ENCODE peak calls at places on chromosomes 16 and 17, in four cellular contexts. M is neural crest cell, D is Calu3, L is foreskin fibroblast. Z is an unnamed sample.
A peak's percentile ranks its signal among the peaks of the same experiment; 100 is the strongest.

GRCh38 chr16:1543085-1543896 is 9.8 kb downstream of the TMEM204 start:
- DNase-seq in D (peak; percentile 45), L (peak; percentile 58), M (no peak), Z (no peak)

GRCh38 chr17:27430882-27431491 is 25.3 kb upstream of the KSR1 start:
- DNase-seq in M (peak; percentile 50), L (peak; percentile 73), D (peak; percentile 69), Z (no peak)

GRCh38 chr16:73154063-73154870 is 106.3 kb upstream of the ZFHX3 start:
- DNase-seq in L (no peak), D (no peak), M (no peak), Z (no peak)

GRCh38 chr17:75588546-75589016 is 981 bp downstream of the MYO15B start:
- DNase-seq in L (peak; percentile 16), D (no peak), M (peak; percentile 30), Z (no peak)

GRCh38 chr17:4800462-4801185 is 1.5 kb downstream of the C17orf114 start:
- DNase-seq in L (no peak), D (no peak), M (no peak), Z (no peak)

GRCh38 chr16:46932802-46933201 is 40.7 kb downstream of the DNAJA2 start:
- DNase-seq in L (no peak), M (no peak), D (no peak), Z (no peak)

GRCh38 chr17:2173005-2173404 is 118.1 kb downstream of the HIC1 start:
- DNase-seq in M (no peak), D (no peak), L (peak; percentile 47), Z (no peak)

GRCh38 chr17:31431795-31432658 is 40.6 kb downstream of the RAB11FIP4 start:
- DNase-seq in M (peak; percentile 40), D (no peak), L (no peak), Z (no peak)

GRCh38 chr17:801660-802059 is 19.5 kb downstream of the MRM3 start:
- DNase-seq in D (no peak), L (no peak), M (no peak), Z (no peak)

GRCh38 chr16:2716101-2716885 is 3.7 kb downstream of the PRSS27 start:
- DNase-seq in M (no peak), L (no peak), D (no peak), Z (no peak)

GRCh38 chr17:82754297-82755208 is 2.7 kb downstream of the TBCD start:
- DNase-seq in D (peak; percentile 64), M (no peak), L (no peak), Z (no peak)

GRCh38 chr16:89119661-89120141 is 26.0 kb downstream of the ACSF3 start:
- DNase-seq in D (no peak), L (no peak), M (no peak), Z (no peak)

GRCh38 chr17:33115351-33115750 is 123.7 kb downstream of the SPACA3 start:
- DNase-seq in D (no peak), L (no peak), M (no peak), Z (no peak)

GRCh38 chr16:26735521-26735920 is 331.2 kb upstream of the C16orf82 start:
- DNase-seq in L (no peak), D (no peak), M (no peak), Z (no peak)

GRCh38 chr16:4917117-4917516 is 19.8 kb downstream of the PPL start:
- DNase-seq in L (peak; percentile 60), M (no peak), D (no peak), Z (no peak)

GRCh38 chr17:42387663-42388380 is 420 bp downstream of the STAT3 start:
- DNase-seq in M (peak; percentile 36), D (peak; percentile 52), L (peak; percentile 40), Z (no peak)

GRCh38 chr17:83099570-83100181 is 20.3 kb downstream of the METRNL start:
- DNase-seq in D (peak; percentile 41), M (no peak), L (peak; percentile 45), Z (no peak)

GRCh38 chr17:51640108-51640622 is 379.8 kb downstream of the UTP18 start:
- DNase-seq in L (no peak), M (no peak), D (no peak), Z (no peak)

GRCh38 chr16:87318158-87318644 is 1.0 kb upstream of the C16orf95 start:
- DNase-seq in M (no peak), L (peak; percentile 68), D (no peak), Z (no peak)

GRCh38 chr17:41547378-41547841 is 19.3 kb upstream of the KRT19 start:
- DNase-seq in D (peak; percentile 85), M (no peak), L (no peak), Z (no peak)

GRCh38 chr16:15781650-15782049 is 75.2 kb downstream of the MYH11 start:
- DNase-seq in M (no peak), L (no peak), D (no peak), Z (no peak)

GRCh38 chr16:15783985-15784384 is 72.8 kb downstream of the MYH11 start:
- DNase-seq in M (no peak), D (no peak), L (no peak), Z (no peak)

GRCh38 chr16:15785386-15786059 is 71.3 kb downstream of the MYH11 start:
- DNase-seq in L (no peak), D (no peak), M (no peak), Z (no peak)

GRCh38 chr16:15780805-15781204 is 76.0 kb downstream of the MYH11 start:
- DNase-seq in L (no peak), M (no peak), D (no peak), Z (no peak)

DNA sequence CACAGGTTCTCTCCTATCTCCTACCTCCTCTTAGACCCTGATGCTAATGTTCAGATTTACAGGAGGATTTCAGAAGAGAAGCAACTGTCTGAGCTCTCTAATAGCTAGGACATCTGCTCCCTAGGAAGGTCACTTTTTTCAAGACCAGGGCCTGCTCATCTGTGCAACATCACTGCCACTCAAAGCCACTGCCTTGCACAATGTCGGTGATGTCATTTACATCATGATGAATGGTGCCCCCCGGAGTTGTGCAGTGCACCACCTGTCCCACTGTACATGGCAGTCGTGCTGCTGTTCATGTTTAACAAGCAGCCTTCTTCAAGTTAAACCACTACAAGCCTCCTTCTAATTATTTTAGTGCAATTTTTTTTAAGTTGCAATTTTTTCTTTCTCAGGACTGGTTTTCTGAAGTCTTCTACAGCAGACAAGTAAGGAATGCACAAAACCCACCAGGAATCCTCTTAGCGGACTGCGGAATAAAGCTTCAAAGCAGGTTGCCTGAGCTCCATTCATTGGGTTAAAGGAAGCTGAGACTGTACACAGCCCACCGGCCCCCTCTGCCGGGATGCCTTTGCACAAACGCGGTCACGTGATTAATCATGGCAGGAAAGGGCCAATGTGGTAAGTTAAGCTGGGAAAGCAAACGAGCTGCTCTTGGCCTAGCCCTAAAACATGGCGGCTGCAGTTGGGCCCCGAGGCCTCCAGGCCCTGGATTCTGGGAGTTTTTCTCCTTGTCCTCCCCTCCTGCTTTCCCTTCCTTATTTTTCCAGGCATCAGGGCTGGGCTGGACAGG is 74.1 kb downstream of the MYH11 start:
- DNase-seq in M (no peak), D (no peak), L (no peak), Z (no peak)
- TF ChIP-seq CTCF in M (no peak), D (no peak), L (no peak), Z (no peak)

GRCh38 chr17:45722161-45722560 is 62.0 kb upstream of the CRHR1 start:
- DNase-seq in D (peak; percentile 46), M (peak; percentile 41), L (peak; percentile 16), Z (no peak)
- TF ChIP-seq CTCF in D (peak; percentile 37), M (peak; percentile 55), L (peak; percentile 19), Z (no peak)

DNA sequence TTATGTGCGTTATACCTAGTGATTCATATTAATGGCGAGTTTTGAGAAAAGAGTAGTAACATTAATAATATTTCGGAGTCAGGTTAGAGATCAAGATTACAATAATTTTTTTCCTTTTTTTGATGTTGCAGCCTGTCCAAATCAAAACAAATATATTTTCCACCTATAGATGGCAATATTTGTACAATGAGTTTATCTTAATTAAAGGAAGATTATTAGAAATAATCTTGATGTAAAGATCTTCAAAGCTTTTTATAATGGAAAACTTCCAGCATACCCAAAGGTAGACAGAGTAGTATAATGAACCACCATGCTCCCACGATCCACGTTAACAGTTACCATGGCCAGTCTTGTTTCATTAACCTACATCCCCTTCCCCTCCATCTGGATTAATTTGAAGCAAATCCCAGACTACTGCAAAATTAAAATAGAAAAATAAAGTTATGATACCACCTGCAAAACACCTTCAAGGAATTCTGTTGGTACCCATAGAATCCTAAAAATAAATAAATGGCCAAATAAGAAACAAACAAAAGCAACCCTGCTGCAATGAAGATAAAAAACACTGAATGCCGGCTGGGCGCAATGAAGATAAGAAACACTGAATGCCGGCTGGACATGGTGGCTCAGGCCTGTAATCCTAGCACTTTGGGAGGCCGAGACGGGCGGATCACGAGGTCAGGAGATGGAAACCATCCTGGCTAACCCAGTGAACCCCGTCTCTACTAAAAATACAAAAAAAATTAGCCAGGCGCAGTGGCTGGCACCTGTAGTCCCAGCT is 46.5 kb upstream of the GINS3 start:
- DNase-seq in M (no peak), L (no peak), D (no peak), Z (no peak)
- TF ChIP-seq CTCF in M (peak; percentile 51), L (no peak), D (peak; percentile 14), Z (peak; percentile 41)

GRCh38 chr16:81409016-81409556 is 35.5 kb upstream of the CMIP start:
- DNase-seq in D (no peak), M (no peak), L (no peak), Z (no peak)

GRCh38 chr16:81408409-81408950 is 36.1 kb upstream of the CMIP start:
- DNase-seq in M (no peak), D (no peak), L (no peak), Z (no peak)

GRCh38 chr16:81403208-81403600 is 41.4 kb upstream of the CMIP start:
- DNase-seq in M (no peak), L (no peak), D (no peak), Z (no peak)

GRCh38 chr16:81403601-81404391 is 40.8 kb upstream of the CMIP start:
- DNase-seq in D (peak; percentile 96), L (peak; percentile 89), M (peak; percentile 95), Z (peak; percentile 79)

GRCh38 chr16:81405702-81406113 is 38.9 kb upstream of the CMIP start:
- DNase-seq in D (peak; percentile 89), M (no peak), L (peak; percentile 84), Z (no peak)
- TF ChIP-seq CTCF in D (peak; percentile 24), M (peak; percentile 32), L (no peak), Z (peak; percentile 10)

GRCh38 chr17:49994085-49995054 is 654 bp downstream of the DLX3 start:
- DNase-seq in M (no peak), D (no peak), L (peak; percentile 11), Z (no peak)

GRCh38 chr17:49995055-49995738 is at the start of gene DLX3:
- DNase-seq in L (peak; percentile 82), M (peak; percentile 76), D (peak; percentile 83), Z (peak; percentile 85)

GRCh38 chr17:49992191-49992932 is 2.7 kb downstream of the DLX3 start:
- DNase-seq in M (no peak), L (no peak), D (no peak), Z (no peak)

GRCh38 chr17:49992933-49993422 is 2.0 kb downstream of the DLX3 start:
- DNase-seq in M (no peak), L (no peak), D (no peak), Z (no peak)

GRCh38 chr17:49993423-49994037 is 1.5 kb downstream of the DLX3 start:
- DNase-seq in L (peak; percentile 31), D (no peak), M (no peak), Z (no peak)
- TF ChIP-seq CTCF in L (no peak), D (no peak), M (no peak), Z (no peak)

Z was measured in mesothelial cell of epicardium.